ENCODE peak calls at places on chromosomes 3 and 15, in nine cellular contexts. Y is aorta; M is endothelial cell; N is NCI-H1092 treated with DMSO at 0.1 percent for 48 hours; C is NCI-H748 treated with DMSO at 0.1 percent for 48 hours; X is retina; F is activated naive CD4-positive, alpha-beta T cell; S is left ventricle myocardium superior; U is iris pigment epithelial cell. L is an unnamed sample.

GRCh38 chr3:5428607-5429516 is 241.4 kb downstream of the EDEM1 start:
- DNase-seq in Y (no peak), M (no peak), N (no peak), C (no peak), X (no peak), F (no peak), S (no peak), U (no peak), L (no peak)

GRCh38 chr3:10300087-10300486 is 7.3 kb upstream of the GHRL start:
- DNase-seq in Y (peak), M (no peak), N (no peak), C (no peak), X (no peak), F (no peak), S (no peak), U (no peak), L (no peak)

GRCh38 chr3:47978386-47978785 is 37.8 kb downstream of the MAP4 start:
- DNase-seq in Y (no peak), M (no peak), N (no peak), C (no peak), X (no peak), F (no peak), S (no peak), U (no peak), L (no peak)

GRCh38 chr3:55541016-55541415 is 53.9 kb upstream of the WNT5A start:
- DNase-seq in Y (no peak), M (no peak), N (no peak), C (no peak), X (no peak), F (no peak), S (no peak), U (peak), L (no peak)

GRCh38 chr15:38842991-38843610 is 278.5 kb upstream of the RASGRP1 start:
- DNase-seq in Y (no peak), M (no peak), N (no peak), C (no peak), X (no peak), F (no peak), S (no peak), U (peak), L (no peak)

GRCh38 chr3:48232734-48233133 is 8.2 kb upstream of the ZNF589 start:
- DNase-seq in Y (peak), M (peak), N (peak), C (peak), X (peak), F (no peak), S (peak), U (peak), L (peak)

GRCh38 chr15:86852741-86853140 is 773.1 kb downstream of the AGBL1 start:
- DNase-seq in Y (no peak), M (no peak), N (no peak), C (no peak), X (no peak), F (no peak), S (no peak), U (no peak), L (no peak)

GRCh38 chr3:155325263-155325835 is 31.9 kb upstream of the STRIT1 start:
- DNase-seq in Y (no peak), M (no peak), N (no peak), C (no peak), X (no peak), F (no peak), S (no peak), U (no peak), L (peak)

GRCh38 chr15:53872410-53872809 is 105.8 kb upstream of the UNC13C start:
- DNase-seq in Y (no peak), M (no peak), N (no peak), C (no peak), X (no peak), F (no peak), S (no peak), U (no peak), L (no peak)

GRCh38 chr15:68638953-68639500 is 60.2 kb downstream of the CORO2B start:
- DNase-seq in Y (no peak), M (no peak), N (no peak), C (no peak), X (no peak), F (no peak), S (no peak), U (peak), L (no peak)

GRCh38 chr3:120039642-120040610 is 54.3 kb downstream of the GSK3B start:
- DNase-seq in Y (no peak), M (no peak), N (no peak), C (no peak), X (no peak), F (no peak), S (no peak), U (no peak), L (no peak)